ENCODE peak calls at places on chromosomes 16 and 17, in five cellular contexts. P is DND-41, R is H7, J is GM23248, B is fibroblast of mammary gland. X is an unnamed sample.

GRCh38 chr16:84244728-84245127 is 4.9 kb upstream of the KCNG4 start:
- DNase-seq in P (no peak), R (no peak), J (no peak), B (no peak), X (no peak)

GRCh38 chr17:36942631-36943125 is 5.4 kb downstream of the LHX1 start:
- DNase-seq in P (no peak), R (peak; percentile 80), J (no peak), B (no peak), X (no peak)

GRCh38 chr17:72386619-72387237 is 265.9 kb downstream of the SOX9 start:
- DNase-seq in P (no peak), R (peak; percentile 61), J (no peak), B (peak; percentile 73), X (peak; percentile 23)

GRCh38 chr17:77429985-77430752 is 289.4 kb downstream of the SEC14L1 start:
- DNase-seq in P (peak; percentile 90), R (peak; percentile 97), J (peak; percentile 99), B (peak; percentile 99), X (peak; percentile 100)

GRCh38 chr17:3639981-3640596 is 3.5 kb downstream of the CTNS start:
- DNase-seq in P (no peak), R (no peak), J (no peak), B (peak; percentile 42), X (no peak)

GRCh38 chr16:81697321-81697885 is 81.7 kb upstream of the PLCG2 start:
- DNase-seq in P (peak; percentile 50), R (peak; percentile 94), J (peak; percentile 60), B (peak; percentile 54), X (peak; percentile 63)

GRCh38 chr16:2156025-2156848 is 655 bp downstream of the TRAF7 start:
- DNase-seq in P (peak; percentile 31), R (no peak), J (peak; percentile 84), B (peak; percentile 82), X (peak; percentile 78)

GRCh38 chr16:82748026-82748425 is 121.3 kb downstream of the CDH13 start:
- DNase-seq in P (no peak), R (no peak), J (peak; percentile 81), B (peak; percentile 74), X (peak; percentile 8)

GRCh38 chr17:73028311-73028755 is 64.2 kb downstream of the SLC39A11 start:
- DNase-seq in P (no peak), R (no peak), J (peak; percentile 46), B (peak; percentile 65), X (no peak)

GRCh38 chr17:65542595-65542994 is 18.9 kb downstream of the AXIN2 start:
- DNase-seq in P (no peak), R (no peak), J (no peak), B (no peak), X (no peak)

GRCh38 chr16:57514371-57514770 is 22.0 kb downstream of the CCDC102A start:
- DNase-seq in P (no peak), R (no peak), J (no peak), B (no peak), X (no peak)

GRCh38 chr17:47785538-47786123 is 36.0 kb downstream of the OSBPL7 start:
- DNase-seq in P (peak; percentile 69), R (peak; percentile 80), J (peak; percentile 38), B (peak; percentile 27), X (peak; percentile 44)

GRCh38 chr17:10061131-10061581 is 137.2 kb downstream of the GAS7 start:
- DNase-seq in P (no peak), R (peak; percentile 13), J (peak; percentile 83), B (peak; percentile 90), X (no peak)

GRCh38 chr16:72990003-72990521 is 57.9 kb downstream of the ZFHX3 start:
- DNase-seq in P (no peak), R (peak; percentile 39), J (peak; percentile 86), B (peak; percentile 80), X (peak; percentile 86)

GRCh38 chr17:77645441-77646430 is 312.8 kb upstream of the TNRC6C start:
- DNase-seq in P (peak; percentile 90), R (peak; percentile 57), J (no peak), B (no peak), X (peak; percentile 15)

GRCh38 chr17:61635913-61636432 is 45.0 kb upstream of the NACA2 start:
- DNase-seq in P (peak; percentile 66), R (no peak), J (peak; percentile 60), B (peak; percentile 69), X (peak; percentile 76)

GRCh38 chr16:24810951-24811843 is 34.6 kb upstream of the SLC5A11 start:
- DNase-seq in P (no peak), R (no peak), J (peak; percentile 7), B (no peak), X (no peak)

GRCh38 chr17:74199306-74200092 is 4.0 kb upstream of the RPL38 start:
- DNase-seq in P (peak; percentile 32), R (peak; percentile 95), J (peak; percentile 74), B (peak; percentile 41), X (peak; percentile 71)

GRCh38 chr16:72996291-72997062 is 51.5 kb downstream of the ZFHX3 start:
- DNase-seq in P (no peak), R (no peak), J (no peak), B (no peak), X (no peak)

GRCh38 chr17:62860962-62861873 is 53.1 kb upstream of the MARCHF10 start:
- DNase-seq in P (no peak), R (no peak), J (no peak), B (no peak), X (no peak)

GRCh38 chr16:8670014-8670560 is 4.3 kb upstream of the ABAT start:
- DNase-seq in P (no peak), R (no peak), J (no peak), B (no peak), X (no peak)

GRCh38 chr17:5379351-5380107 is 39.9 kb downstream of the NUP88 start:
- DNase-seq in P (no peak), R (no peak), J (no peak), B (no peak), X (no peak)

GRCh38 chr16:2531371-2531695 is at the start of gene CEMP1:
- DNase-seq in P (no peak), R (peak; percentile 84), J (no peak), B (no peak), X (no peak)

GRCh38 chr17:34443832-34444469 is 80.9 kb upstream of the CCL1 start:
- DNase-seq in P (no peak), R (peak; percentile 82), J (no peak), B (no peak), X (peak; percentile 10)

GRCh38 chr16:31861415-31861814 is 12.2 kb upstream of the ZNF267 start:
- DNase-seq in P (no peak), R (no peak), J (no peak), B (no peak), X (no peak)

GRCh38 chr16:17397499-17397891 is 73.3 kb downstream of the XYLT1 start:
- DNase-seq in P (no peak), R (no peak), J (peak; percentile 64), B (peak; percentile 68), X (peak; percentile 83)

GRCh38 chr16:68079616-68080344 is 5.4 kb upstream of the NFATC3 start:
- DNase-seq in P (peak; percentile 93), R (peak; percentile 32), J (no peak), B (peak; percentile 68), X (no peak)

GRCh38 chr17:76014925-76015261 is 12.2 kb downstream of the EVPL start:
- DNase-seq in P (no peak), R (peak; percentile 73), J (no peak), B (no peak), X (no peak)

GRCh38 chr16:27222499-27223225 is 19.3 kb downstream of the KDM8 start:
- DNase-seq in P (no peak), R (no peak), J (peak; percentile 90), B (peak; percentile 63), X (peak; percentile 28)

GRCh38 chr17:13419676-13420075 is 182.1 kb downstream of the HS3ST3A1 start:
- DNase-seq in P (no peak), R (no peak), J (no peak), B (no peak), X (no peak)

GRCh38 chr16:2919511-2920255 is 8.0 kb downstream of the FLYWCH1 start:
- DNase-seq in P (peak; percentile 72), R (peak; percentile 81), J (peak; percentile 76), B (peak; percentile 78), X (peak; percentile 72)

GRCh38 chr16:11913425-11914079 is 2.2 kb downstream of the GSPT1 start:
- DNase-seq in P (no peak), R (no peak), J (peak; percentile 72), B (peak; percentile 66), X (peak; percentile 63)

GRCh38 chr16:4385789-4386451 is 14.3 kb downstream of the VASN start:
- DNase-seq in P (no peak), R (no peak), J (peak; percentile 74), B (no peak), X (no peak)

GRCh38 chr17:67493811-67494210 is 116.7 kb downstream of the PITPNC1 start:
- DNase-seq in P (no peak), R (no peak), J (no peak), B (peak; percentile 30), X (no peak)

GRCh38 chr17:82920150-82920549 is 80.3 kb upstream of the ZNF750 start:
- DNase-seq in P (no peak), R (no peak), J (no peak), B (no peak), X (no peak)

GRCh38 chr17:67082110-67082509 is 37.8 kb downstream of the CACNG1 start:
- DNase-seq in P (no peak), R (no peak), J (no peak), B (no peak), X (no peak)